ENCODE peak calls at places on chromosomes 6 and 20, in four cellular contexts. One of them, this sample, is unnamed. For H3K27me3 and H3K4me1, the result is how much of the 10 kb centered on the place peaks cover.

GRCh38 chr6:148367418-148368024 is 24.9 kb downstream of the SASH1 start:
- DNase-seq in MM.1S: no peak
- DNase-seq in astrocyte: no peak
- DNase-seq in CD8-positive, alpha-beta T cell: no peak
- DNase-seq in this sample: peak

GRCh38 chr20:55415567-55416142 is 589.7 kb downstream of the CBLN4 start:
- DNase-seq in MM.1S: peak
- DNase-seq in astrocyte: no peak
- DNase-seq in CD8-positive, alpha-beta T cell: no peak
- DNase-seq in this sample: no peak

GRCh38 chr20:49567421-49568256 is at the start of gene PTGIS:
- DNase-seq in MM.1S: no peak
- DNase-seq in astrocyte: no peak
- DNase-seq in CD8-positive, alpha-beta T cell: no peak
- DNase-seq in this sample: no peak

GRCh38 chr6:141118991-141119390 is 1013.7 kb upstream of the GJE1 start:
- DNase-seq in MM.1S: no peak
- DNase-seq in astrocyte: no peak
- DNase-seq in CD8-positive, alpha-beta T cell: no peak
- DNase-seq in this sample: no peak

GRCh38 chr6:101607286-101607685 is 213.8 kb downstream of the GRIK2 start:
- DNase-seq in MM.1S: no peak
- DNase-seq in astrocyte: no peak
- DNase-seq in CD8-positive, alpha-beta T cell: no peak
- DNase-seq in this sample: no peak

GRCh38 chr20:62223571-62223970 is 3.5 kb upstream of the HRH3 start:
- DNase-seq in MM.1S: no peak
- DNase-seq in astrocyte: no peak
- DNase-seq in CD8-positive, alpha-beta T cell: no peak
- DNase-seq in this sample: no peak

GRCh38 chr6:7295916-7296315 is 17.1 kb downstream of the SSR1 start:
- DNase-seq in MM.1S: no peak
- DNase-seq in astrocyte: no peak
- DNase-seq in CD8-positive, alpha-beta T cell: no peak
- DNase-seq in this sample: no peak

GRCh38 chr6:3205913-3206312 is 21.5 kb downstream of the TUBB2B start:
- DNase-seq in MM.1S: no peak
- DNase-seq in astrocyte: peak
- DNase-seq in CD8-positive, alpha-beta T cell: no peak
- DNase-seq in this sample: no peak

GRCh38 chr20:37987602-37988290 is 45.5 kb downstream of the TTI1 start:
- DNase-seq in MM.1S: no peak
- DNase-seq in astrocyte: no peak
- DNase-seq in CD8-positive, alpha-beta T cell: no peak
- DNase-seq in this sample: no peak

GRCh38 chr6:27237089-27237723 is 10.3 kb upstream of the PRSS16 start:
- DNase-seq in MM.1S: no peak
- DNase-seq in astrocyte: peak
- DNase-seq in CD8-positive, alpha-beta T cell: no peak
- DNase-seq in this sample: peak
- H3K27me3 ChIP-seq in MM.1S: under half
- H3K27me3 ChIP-seq in astrocyte: under half
- H3K27me3 ChIP-seq in CD8-positive, alpha-beta T cell: under half
- H3K27me3 ChIP-seq in this sample: half or more

DNA sequence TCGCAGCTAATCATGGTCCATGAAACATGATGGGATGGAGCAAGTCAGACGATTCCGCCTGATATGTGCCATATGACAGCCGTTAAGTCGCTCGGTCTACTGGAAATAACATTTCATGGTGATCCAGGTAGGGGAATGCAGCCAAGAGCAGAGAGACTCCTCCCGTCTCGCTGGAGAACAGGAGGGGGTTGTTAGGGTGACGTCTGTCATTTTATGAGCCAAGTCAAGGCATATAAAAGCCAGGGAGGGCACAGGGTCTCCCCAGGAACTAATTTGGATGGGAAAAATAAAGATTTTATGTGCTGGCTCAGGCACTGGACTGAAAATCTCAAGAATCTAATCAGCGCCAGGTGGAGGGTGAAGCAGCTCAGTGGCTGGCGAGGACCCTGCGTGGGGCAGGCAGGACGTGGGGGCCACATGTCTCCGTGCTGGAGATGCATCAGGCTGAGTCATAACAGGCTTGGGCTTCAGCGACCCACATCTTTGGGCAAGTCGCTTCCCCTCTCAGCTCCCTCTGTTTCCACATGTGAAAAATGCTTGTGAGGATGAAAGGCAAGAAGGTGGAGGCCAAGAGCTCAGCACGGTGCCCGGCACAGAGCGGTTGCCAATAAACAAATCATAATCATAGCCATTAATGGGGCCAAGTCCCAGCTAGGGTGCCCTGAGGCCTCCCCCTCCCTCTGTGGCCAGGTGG is 234.6 kb downstream of the ANKRD60 start:
- DNase-seq in MM.1S: no peak
- DNase-seq in astrocyte: peak
- DNase-seq in CD8-positive, alpha-beta T cell: no peak
- DNase-seq in this sample: no peak
- H3K4me1 ChIP-seq in MM.1S: under half
- H3K4me1 ChIP-seq in astrocyte: under half
- H3K4me1 ChIP-seq in CD8-positive, alpha-beta T cell: under half
- H3K4me1 ChIP-seq in this sample: under half

DNA sequence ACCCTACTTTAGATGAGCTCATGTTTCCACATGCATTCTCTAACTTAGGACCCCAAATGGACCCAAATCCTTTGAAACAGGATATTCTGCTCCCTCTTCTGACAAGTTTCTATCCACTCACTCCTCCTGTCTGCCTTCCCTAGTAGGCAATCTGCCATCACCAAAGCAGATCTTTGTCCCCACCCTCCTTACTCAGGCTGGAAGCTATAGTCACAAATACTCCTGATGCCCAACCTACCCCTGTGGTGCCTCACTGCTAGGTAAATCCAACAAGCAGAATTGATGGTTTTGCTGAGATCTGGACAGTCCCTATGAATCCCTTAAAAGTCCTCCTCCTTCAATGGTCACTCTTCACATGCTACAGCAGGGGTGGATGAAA is 21.7 kb downstream of the ELOVL5 start:
- DNase-seq in MM.1S: no peak
- DNase-seq in astrocyte: no peak
- DNase-seq in CD8-positive, alpha-beta T cell: no peak
- DNase-seq in this sample: no peak
- H3K27ac ChIP-seq in MM.1S: no peak
- H3K27ac ChIP-seq in astrocyte: peak
- H3K27ac ChIP-seq in CD8-positive, alpha-beta T cell: no peak
- H3K27ac ChIP-seq in this sample: peak

GRCh38 chr6:84057908-84058307 is 24.3 kb downstream of the MRAP2 start:
- DNase-seq in MM.1S: no peak
- DNase-seq in astrocyte: no peak
- DNase-seq in CD8-positive, alpha-beta T cell: no peak
- DNase-seq in this sample: no peak

GRCh38 chr6:84052204-84052882 is 18.8 kb downstream of the MRAP2 start:
- DNase-seq in MM.1S: no peak
- DNase-seq in astrocyte: peak
- DNase-seq in CD8-positive, alpha-beta T cell: no peak
- DNase-seq in this sample: no peak

GRCh38 chr6:84059082-84059481 is 25.5 kb downstream of the MRAP2 start:
- DNase-seq in MM.1S: no peak
- DNase-seq in astrocyte: no peak
- DNase-seq in CD8-positive, alpha-beta T cell: no peak
- DNase-seq in this sample: no peak

GRCh38 chr6:84052883-84053241 is 19.3 kb downstream of the MRAP2 start:
- DNase-seq in MM.1S: no peak
- DNase-seq in astrocyte: no peak
- DNase-seq in CD8-positive, alpha-beta T cell: no peak
- DNase-seq in this sample: no peak

GRCh38 chr6:84055646-84056045 is 22.1 kb downstream of the MRAP2 start:
- DNase-seq in MM.1S: no peak
- DNase-seq in astrocyte: no peak
- DNase-seq in CD8-positive, alpha-beta T cell: no peak
- DNase-seq in this sample: no peak
- H3K27me3 ChIP-seq in MM.1S: under half
- H3K27me3 ChIP-seq in astrocyte: under half
- H3K27me3 ChIP-seq in CD8-positive, alpha-beta T cell: under half
- H3K27me3 ChIP-seq in this sample: under half

GRCh38 chr20:676967-677366 is 1.4 kb upstream of the SCRT2 start:
- DNase-seq in MM.1S: no peak
- DNase-seq in astrocyte: no peak
- DNase-seq in CD8-positive, alpha-beta T cell: no peak
- DNase-seq in this sample: no peak
- H3K4me1 ChIP-seq in MM.1S: under half
- H3K4me1 ChIP-seq in astrocyte: under half
- H3K4me1 ChIP-seq in CD8-positive, alpha-beta T cell: under half
- H3K4me1 ChIP-seq in this sample: under half

DNA sequence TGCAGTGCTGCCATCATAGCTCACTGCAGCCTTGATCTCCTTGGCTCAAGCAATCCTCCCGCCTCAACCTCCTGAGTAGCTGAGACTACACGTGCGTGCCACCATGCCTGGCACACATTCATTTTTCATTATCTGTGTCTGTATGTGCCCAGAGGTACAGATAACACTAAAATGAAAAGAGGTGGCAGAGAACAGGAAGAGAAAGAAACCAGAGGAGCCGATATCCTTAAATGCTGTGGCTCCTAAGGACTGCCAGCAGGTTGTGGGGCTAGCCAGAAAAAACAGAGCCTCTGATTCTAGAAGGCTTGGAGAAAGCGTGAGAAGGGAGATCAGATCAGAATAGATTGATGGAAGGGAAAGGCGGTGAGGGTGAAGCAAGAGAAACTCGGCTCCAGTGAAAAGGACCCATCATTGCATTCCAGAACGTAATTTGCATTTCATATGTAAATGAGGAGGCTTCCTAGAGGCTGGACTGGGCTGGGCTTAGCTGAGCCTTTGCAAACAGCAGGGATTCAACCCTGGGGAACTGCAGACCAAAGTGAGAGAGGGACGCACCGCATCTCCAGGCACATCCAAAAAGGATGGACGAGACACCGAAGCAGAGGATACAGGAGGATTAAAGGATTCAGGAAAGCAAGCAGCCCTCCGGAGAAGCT is 64.2 kb downstream of the GCNT2 start:
- DNase-seq in MM.1S: no peak
- DNase-seq in astrocyte: peak
- DNase-seq in CD8-positive, alpha-beta T cell: no peak
- DNase-seq in this sample: no peak
- H3K27ac ChIP-seq in MM.1S: no peak
- H3K27ac ChIP-seq in astrocyte: no peak
- H3K27ac ChIP-seq in CD8-positive, alpha-beta T cell: no peak
- H3K27ac ChIP-seq in this sample: no peak

DNA sequence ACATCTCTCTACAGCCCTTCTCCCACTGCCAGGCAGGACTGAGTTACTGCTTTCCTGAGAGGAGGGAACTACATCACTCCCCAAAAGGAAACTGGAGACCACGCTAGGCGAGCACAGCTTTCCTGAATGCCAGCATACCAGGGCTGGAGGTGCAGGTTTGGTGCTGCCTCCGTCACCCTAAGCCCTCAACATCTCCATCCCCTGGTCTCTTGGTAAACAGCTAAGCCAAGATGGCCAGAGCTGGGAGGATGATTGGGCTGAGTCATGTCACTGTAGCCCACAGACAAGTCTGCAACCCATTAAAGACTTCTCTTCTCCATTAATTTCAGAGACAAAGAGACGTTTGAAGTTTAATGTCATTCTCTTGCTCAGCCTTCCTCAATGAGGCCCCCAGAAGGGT is 194.3 kb downstream of the BMP7 start:
- DNase-seq in MM.1S: no peak
- DNase-seq in astrocyte: no peak
- DNase-seq in CD8-positive, alpha-beta T cell: no peak
- DNase-seq in this sample: no peak
- H3K27me3 ChIP-seq in MM.1S: under half
- H3K27me3 ChIP-seq in astrocyte: under half
- H3K27me3 ChIP-seq in CD8-positive, alpha-beta T cell: under half
- H3K27me3 ChIP-seq in this sample: under half

GRCh38 chr20:46751856-46752255 is 42.4 kb downstream of the SLC2A10 start:
- DNase-seq in MM.1S: no peak
- DNase-seq in astrocyte: no peak
- DNase-seq in CD8-positive, alpha-beta T cell: no peak
- DNase-seq in this sample: no peak
- H3K4me1 ChIP-seq in MM.1S: under half
- H3K4me1 ChIP-seq in astrocyte: under half
- H3K4me1 ChIP-seq in CD8-positive, alpha-beta T cell: under half
- H3K4me1 ChIP-seq in this sample: under half

This sample was measured in CD4-positive, CD25-positive, alpha-beta regulatory T cell.